ENCODE peak calls at places on chromosomes 3 and 15, in nine cellular contexts. One of them, this sample, is unnamed.
A peak's percentile ranks its signal among the peaks of the same experiment; 100 is the strongest.

GRCh38 chr3:101567528-101568317 is 6.1 kb downstream of the TRMT10C start:
- DNase-seq in right lobe of liver: no peak
- DNase-seq in left lung: no peak
- DNase-seq in upper lobe of right lung: no peak
- DNase-seq in tibial artery: no peak
- DNase-seq in HepG2: no peak
- DNase-seq in PC-9: no peak
- DNase-seq in uterus: no peak
- DNase-seq in AG04450: peak; percentile 36
- DNase-seq in this sample: no peak

GRCh38 chr3:43505351-43505750 is 116.5 kb downstream of the ANO10 start:
- DNase-seq in HepG2: no peak
- DNase-seq in upper lobe of right lung: no peak
- DNase-seq in right lobe of liver: no peak
- DNase-seq in uterus: no peak
- DNase-seq in tibial artery: no peak
- DNase-seq in AG04450: peak; percentile 27
- DNase-seq in left lung: no peak
- DNase-seq in PC-9: no peak
- DNase-seq in this sample: no peak

GRCh38 chr3:113038326-113038725 is 47.5 kb downstream of the GTPBP8 start:
- DNase-seq in tibial artery: no peak
- DNase-seq in upper lobe of right lung: no peak
- DNase-seq in PC-9: no peak
- DNase-seq in HepG2: no peak
- DNase-seq in right lobe of liver: no peak
- DNase-seq in AG04450: no peak
- DNase-seq in uterus: no peak
- DNase-seq in left lung: no peak
- DNase-seq in this sample: no peak

GRCh38 chr3:194268659-194269487 is 82.3 kb downstream of the CPN2 start:
- DNase-seq in right lobe of liver: no peak
- DNase-seq in tibial artery: no peak
- DNase-seq in HepG2: no peak
- DNase-seq in upper lobe of right lung: no peak
- DNase-seq in PC-9: no peak
- DNase-seq in left lung: no peak
- DNase-seq in AG04450: no peak
- DNase-seq in uterus: peak; percentile 20
- DNase-seq in this sample: peak; percentile 15

GRCh38 chr3:52349131-52349530 is 33.0 kb downstream of the DNAH1 start:
- DNase-seq in HepG2: no peak
- DNase-seq in PC-9: no peak
- DNase-seq in right lobe of liver: no peak
- DNase-seq in upper lobe of right lung: no peak
- DNase-seq in left lung: no peak
- DNase-seq in tibial artery: no peak
- DNase-seq in uterus: no peak
- DNase-seq in AG04450: no peak
- DNase-seq in this sample: no peak

GRCh38 chr3:71579934-71580318 is 3.6 kb downstream of the FOXP1 start:
- DNase-seq in AG04450: no peak
- DNase-seq in HepG2: peak; percentile 94
- DNase-seq in tibial artery: no peak
- DNase-seq in upper lobe of right lung: no peak
- DNase-seq in PC-9: peak; percentile 7
- DNase-seq in uterus: peak; percentile 29
- DNase-seq in right lobe of liver: no peak
- DNase-seq in left lung: no peak
- DNase-seq in this sample: peak; percentile 57

GRCh38 chr15:83206387-83206970 is 1.1 kb downstream of the HDGFL3 start:
- DNase-seq in upper lobe of right lung: no peak
- DNase-seq in uterus: no peak
- DNase-seq in left lung: no peak
- DNase-seq in AG04450: no peak
- DNase-seq in right lobe of liver: no peak
- DNase-seq in PC-9: no peak
- DNase-seq in tibial artery: no peak
- DNase-seq in HepG2: no peak
- DNase-seq in this sample: no peak

GRCh38 chr3:12752803-12753202 is 6.3 kb downstream of the TMEM40 start:
- DNase-seq in right lobe of liver: no peak
- DNase-seq in left lung: no peak
- DNase-seq in AG04450: no peak
- DNase-seq in HepG2: no peak
- DNase-seq in upper lobe of right lung: no peak
- DNase-seq in PC-9: no peak
- DNase-seq in uterus: no peak
- DNase-seq in tibial artery: no peak
- DNase-seq in this sample: no peak

GRCh38 chr3:79846148-79846933 is 78.5 kb upstream of the ROBO1 start:
- DNase-seq in uterus: no peak
- DNase-seq in upper lobe of right lung: no peak
- DNase-seq in tibial artery: no peak
- DNase-seq in PC-9: no peak
- DNase-seq in left lung: no peak
- DNase-seq in AG04450: no peak
- DNase-seq in HepG2: peak; percentile 34
- DNase-seq in right lobe of liver: peak; percentile 48
- DNase-seq in this sample: peak; percentile 21

GRCh38 chr3:56855856-56856538 is 54.2 kb upstream of the ARHGEF3 start:
- DNase-seq in PC-9: no peak
- DNase-seq in uterus: peak; percentile 35
- DNase-seq in left lung: peak; percentile 36
- DNase-seq in AG04450: no peak
- DNase-seq in tibial artery: peak; percentile 38
- DNase-seq in upper lobe of right lung: no peak
- DNase-seq in HepG2: peak; percentile 37
- DNase-seq in right lobe of liver: no peak
- DNase-seq in this sample: peak; percentile 45

GRCh38 chr3:29746163-29746562 is 465.3 kb downstream of the RBMS3 start:
- DNase-seq in HepG2: no peak
- DNase-seq in upper lobe of right lung: no peak
- DNase-seq in left lung: no peak
- DNase-seq in tibial artery: no peak
- DNase-seq in AG04450: no peak
- DNase-seq in uterus: no peak
- DNase-seq in right lobe of liver: no peak
- DNase-seq in PC-9: no peak
- DNase-seq in this sample: no peak

GRCh38 chr15:73805504-73806089 is 52.4 kb upstream of the INSYN1 start:
- DNase-seq in right lobe of liver: no peak
- DNase-seq in AG04450: no peak
- DNase-seq in HepG2: no peak
- DNase-seq in upper lobe of right lung: no peak
- DNase-seq in uterus: no peak
- DNase-seq in left lung: no peak
- DNase-seq in tibial artery: no peak
- DNase-seq in PC-9: no peak
- DNase-seq in this sample: no peak
- H3K4me3 ChIP-seq in right lobe of liver: no peak overlapping the region
- H3K4me3 ChIP-seq in AG04450: no peak overlapping the region
- H3K4me3 ChIP-seq in HepG2: no peak overlapping the region
- H3K4me3 ChIP-seq in upper lobe of right lung: no peak overlapping the region
- H3K4me3 ChIP-seq in uterus: no peak overlapping the region
- H3K4me3 ChIP-seq in left lung: no peak overlapping the region
- H3K4me3 ChIP-seq in tibial artery: no peak overlapping the region
- H3K4me3 ChIP-seq in PC-9: no peak overlapping the region
- H3K4me3 ChIP-seq in this sample: no peak overlapping the region

DNA sequence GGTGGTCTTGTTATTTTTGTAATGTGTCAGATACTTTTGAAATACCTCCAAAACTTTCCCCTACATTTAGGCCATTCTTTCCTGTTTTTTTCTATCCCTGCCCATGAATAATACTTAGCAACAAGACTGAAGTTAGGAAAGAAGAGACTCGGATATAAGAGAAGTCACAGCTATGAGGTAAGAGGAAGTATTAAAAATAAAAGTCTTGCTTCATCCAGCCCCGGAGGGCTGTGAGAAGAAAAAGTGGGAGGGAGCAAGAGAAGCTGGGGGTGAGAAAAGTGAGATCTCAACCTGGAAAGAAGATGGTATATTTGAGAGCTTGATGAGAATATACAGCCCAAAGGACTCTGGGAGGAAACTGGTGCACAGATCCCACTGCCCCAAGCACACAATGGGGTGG is 213.5 kb upstream of the CDIN1 start:
- DNase-seq in tibial artery: no peak
- DNase-seq in left lung: no peak
- DNase-seq in PC-9: no peak
- DNase-seq in upper lobe of right lung: no peak
- DNase-seq in HepG2: no peak
- DNase-seq in uterus: no peak
- DNase-seq in right lobe of liver: no peak
- DNase-seq in AG04450: no peak
- DNase-seq in this sample: no peak
- H3K9me3 ChIP-seq in tibial artery: no peaks in the 10 kb centered on the region
- H3K9me3 ChIP-seq in left lung: no peaks in the 10 kb centered on the region
- H3K9me3 ChIP-seq in PC-9: peaks cover 13% of the 10 kb centered on the region
- H3K9me3 ChIP-seq in upper lobe of right lung: no peaks in the 10 kb centered on the region
- H3K9me3 ChIP-seq in HepG2: no peaks in the 10 kb centered on the region
- H3K9me3 ChIP-seq in uterus: no peaks in the 10 kb centered on the region
- H3K9me3 ChIP-seq in right lobe of liver: no peaks in the 10 kb centered on the region
- H3K9me3 ChIP-seq in AG04450: no peaks in the 10 kb centered on the region
- H3K9me3 ChIP-seq in this sample: no peaks in the 10 kb centered on the region

GRCh38 chr15:77094397-77095030 is 23.6 kb upstream of the TSPAN3 start:
- DNase-seq in upper lobe of right lung: no peak
- DNase-seq in AG04450: no peak
- DNase-seq in tibial artery: no peak
- DNase-seq in left lung: no peak
- DNase-seq in uterus: no peak
- DNase-seq in right lobe of liver: no peak
- DNase-seq in HepG2: no peak
- DNase-seq in PC-9: no peak
- DNase-seq in this sample: no peak
- TF ChIP-seq CTCF in upper lobe of right lung: no peak
- TF ChIP-seq CTCF in AG04450: peak; percentile 8
- TF ChIP-seq CTCF in tibial artery: no peak
- TF ChIP-seq CTCF in left lung: no peak
- TF ChIP-seq CTCF in uterus: no peak
- TF ChIP-seq CTCF in right lobe of liver: no peak
- TF ChIP-seq CTCF in HepG2: peak; percentile 31
- TF ChIP-seq CTCF in PC-9: peak; percentile 30
- TF ChIP-seq CTCF in this sample: no peak

DNA sequence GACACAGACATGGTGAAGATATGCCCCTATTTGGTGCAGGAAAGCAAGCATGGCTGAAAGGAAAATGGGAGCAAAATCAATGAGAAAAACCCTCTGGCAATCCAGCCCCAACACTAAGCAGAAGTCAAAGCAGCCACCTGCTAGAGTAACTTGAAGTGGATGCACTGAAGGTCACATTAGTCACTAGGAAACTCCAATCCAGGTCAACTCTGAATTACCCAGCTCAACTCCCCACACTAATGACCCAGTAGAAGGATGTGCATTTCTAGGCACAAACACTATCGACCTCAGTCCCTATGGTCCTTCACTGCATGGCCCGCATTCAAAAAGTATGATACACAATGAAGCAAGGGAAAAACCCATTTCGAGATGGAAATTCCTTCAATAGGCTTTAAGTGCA is 80.7 kb downstream of the RAD18 start:
- DNase-seq in AG04450: no peak
- DNase-seq in tibial artery: no peak
- DNase-seq in upper lobe of right lung: no peak
- DNase-seq in HepG2: no peak
- DNase-seq in uterus: no peak
- DNase-seq in PC-9: no peak
- DNase-seq in right lobe of liver: no peak
- DNase-seq in left lung: no peak
- DNase-seq in this sample: no peak
- H3K4me3 ChIP-seq in AG04450: no peak overlapping the region
- H3K4me3 ChIP-seq in tibial artery: no peak overlapping the region
- H3K4me3 ChIP-seq in upper lobe of right lung: no peak overlapping the region
- H3K4me3 ChIP-seq in HepG2: no peak overlapping the region
- H3K4me3 ChIP-seq in uterus: no peak overlapping the region
- H3K4me3 ChIP-seq in PC-9: no peak overlapping the region
- H3K4me3 ChIP-seq in right lobe of liver: no peak overlapping the region
- H3K4me3 ChIP-seq in left lung: no peak overlapping the region
- H3K4me3 ChIP-seq in this sample: no peak overlapping the region

GRCh38 chr15:79922512-79923067 is 25.8 kb upstream of the MTHFS start:
- DNase-seq in left lung: no peak
- DNase-seq in tibial artery: no peak
- DNase-seq in PC-9: no peak
- DNase-seq in AG04450: no peak
- DNase-seq in HepG2: no peak
- DNase-seq in right lobe of liver: no peak
- DNase-seq in upper lobe of right lung: no peak
- DNase-seq in uterus: no peak
- DNase-seq in this sample: no peak
- H3K9me3 ChIP-seq in left lung: peaks cover 41% of the 10 kb centered on the region
- H3K9me3 ChIP-seq in tibial artery: peaks cover 35% of the 10 kb centered on the region
- H3K9me3 ChIP-seq in PC-9: peaks cover 21% of the 10 kb centered on the region
- H3K9me3 ChIP-seq in AG04450: peaks cover 51% of the 10 kb centered on the region
- H3K9me3 ChIP-seq in HepG2: peaks cover 13% of the 10 kb centered on the region
- H3K9me3 ChIP-seq in right lobe of liver: peaks cover 3% of the 10 kb centered on the region
- H3K9me3 ChIP-seq in upper lobe of right lung: peaks cover 36% of the 10 kb centered on the region
- H3K9me3 ChIP-seq in uterus: peaks cover 27% of the 10 kb centered on the region
- H3K9me3 ChIP-seq in this sample: peaks cover 24% of the 10 kb centered on the region

This sample was measured in Caco-2.